ENCODE peak calls at places on chromosomes 13 and 19, in five cellular contexts. One of them, this sample, is unnamed.

GRCh38 chr19:2888739-2889224 is 11.9 kb upstream of the ZNF57 start:
- DNase-seq in stomach: no peak
- DNase-seq in H1: no peak
- DNase-seq in transverse colon: peak
- DNase-seq in breast epithelium: peak
- DNase-seq in this sample: no peak

GRCh38 chr19:49637865-49638350 is 2.0 kb downstream of the RRAS start:
- DNase-seq in stomach: peak
- DNase-seq in transverse colon: peak
- DNase-seq in H1: peak
- DNase-seq in breast epithelium: peak
- DNase-seq in this sample: peak

GRCh38 chr13:48125794-48126228 is 30.9 kb upstream of the MED4 start:
- DNase-seq in H1: no peak
- DNase-seq in breast epithelium: peak
- DNase-seq in transverse colon: no peak
- DNase-seq in stomach: no peak
- DNase-seq in this sample: no peak

GRCh38 chr19:954672-955494 is 29.0 kb downstream of the ARID3A start:
- DNase-seq in breast epithelium: no peak
- DNase-seq in transverse colon: peak
- DNase-seq in H1: no peak
- DNase-seq in stomach: no peak
- DNase-seq in this sample: no peak

GRCh38 chr13:112616586-112617381 is 28.8 kb upstream of the TUBGCP3 start:
- DNase-seq in transverse colon: no peak
- DNase-seq in stomach: no peak
- DNase-seq in H1: no peak
- DNase-seq in breast epithelium: no peak
- DNase-seq in this sample: no peak

GRCh38 chr13:51861728-51862300 is at the start of gene CCDC70:
- DNase-seq in breast epithelium: no peak
- DNase-seq in transverse colon: no peak
- DNase-seq in H1: no peak
- DNase-seq in stomach: no peak
- DNase-seq in this sample: no peak

GRCh38 chr19:32647361-32647760 is 27.6 kb downstream of the ANKRD27 start:
- DNase-seq in breast epithelium: no peak
- DNase-seq in transverse colon: no peak
- DNase-seq in H1: no peak
- DNase-seq in stomach: no peak
- DNase-seq in this sample: no peak

GRCh38 chr13:48132961-48133360 is 38.1 kb upstream of the MED4 start:
- DNase-seq in stomach: no peak
- DNase-seq in transverse colon: no peak
- DNase-seq in breast epithelium: no peak
- DNase-seq in H1: no peak
- DNase-seq in this sample: no peak

GRCh38 chr19:55179570-55180484 is at the start of gene SYT5:
- DNase-seq in H1: no peak
- DNase-seq in breast epithelium: no peak
- DNase-seq in transverse colon: peak
- DNase-seq in stomach: peak
- DNase-seq in this sample: no peak

DNA sequence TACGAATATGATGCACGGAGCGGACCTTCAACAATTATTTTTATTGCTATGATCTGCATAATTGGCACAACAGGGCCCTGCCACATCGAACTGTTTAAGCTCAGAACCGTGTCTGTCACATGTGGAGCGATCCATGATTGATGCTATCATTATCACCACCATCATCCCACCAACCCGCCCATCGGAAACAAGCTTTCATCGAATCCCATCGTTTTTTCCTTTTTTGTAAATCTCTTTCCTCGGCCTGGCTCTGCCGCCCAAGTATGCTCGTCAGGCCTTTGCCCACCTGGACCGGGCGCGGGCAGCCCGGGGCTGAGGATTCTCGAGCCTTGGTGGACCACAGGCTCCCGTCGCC is 533 bp upstream of the DCAF15 start:
- DNase-seq in transverse colon: no peak
- DNase-seq in breast epithelium: no peak
- DNase-seq in stomach: no peak
- DNase-seq in H1: no peak
- DNase-seq in this sample: no peak
- H3K4me3 ChIP-seq in transverse colon: peak
- H3K4me3 ChIP-seq in breast epithelium: peak
- H3K4me3 ChIP-seq in stomach: peak
- H3K4me3 ChIP-seq in H1: peak
- H3K4me3 ChIP-seq in this sample: no peak

DNA sequence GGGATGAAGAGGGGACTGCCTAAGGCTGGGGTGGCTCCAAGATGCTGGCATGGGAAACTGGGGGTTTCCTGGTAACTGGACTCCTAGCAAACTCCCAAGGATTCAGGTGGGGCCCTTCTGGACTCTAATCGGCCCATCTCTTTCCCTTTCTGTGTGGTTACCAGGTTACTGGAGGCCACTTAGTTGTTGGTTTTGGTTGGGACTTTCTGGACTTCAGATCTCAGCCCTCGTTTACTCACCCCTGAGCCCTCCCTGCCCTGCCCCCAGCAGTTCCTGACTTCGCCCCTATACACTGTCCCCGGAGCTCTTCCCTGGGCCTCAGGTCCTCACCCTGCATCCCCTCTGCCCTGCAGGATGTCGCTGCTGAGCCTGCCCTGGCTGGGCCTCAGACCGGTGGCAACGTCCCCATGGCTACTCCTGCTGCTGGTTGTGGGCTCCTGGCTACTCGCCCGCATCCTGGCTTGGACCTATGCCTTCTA is 328 bp downstream of the CYP4F12 start:
- DNase-seq in H1: no peak
- DNase-seq in transverse colon: peak
- DNase-seq in stomach: peak
- DNase-seq in breast epithelium: no peak
- DNase-seq in this sample: no peak
- TF ChIP-seq CTCF in H1: no peak
- TF ChIP-seq CTCF in transverse colon: no peak
- TF ChIP-seq CTCF in stomach: no peak
- TF ChIP-seq CTCF in breast epithelium: no peak
- TF ChIP-seq CTCF in this sample: no peak

DNA sequence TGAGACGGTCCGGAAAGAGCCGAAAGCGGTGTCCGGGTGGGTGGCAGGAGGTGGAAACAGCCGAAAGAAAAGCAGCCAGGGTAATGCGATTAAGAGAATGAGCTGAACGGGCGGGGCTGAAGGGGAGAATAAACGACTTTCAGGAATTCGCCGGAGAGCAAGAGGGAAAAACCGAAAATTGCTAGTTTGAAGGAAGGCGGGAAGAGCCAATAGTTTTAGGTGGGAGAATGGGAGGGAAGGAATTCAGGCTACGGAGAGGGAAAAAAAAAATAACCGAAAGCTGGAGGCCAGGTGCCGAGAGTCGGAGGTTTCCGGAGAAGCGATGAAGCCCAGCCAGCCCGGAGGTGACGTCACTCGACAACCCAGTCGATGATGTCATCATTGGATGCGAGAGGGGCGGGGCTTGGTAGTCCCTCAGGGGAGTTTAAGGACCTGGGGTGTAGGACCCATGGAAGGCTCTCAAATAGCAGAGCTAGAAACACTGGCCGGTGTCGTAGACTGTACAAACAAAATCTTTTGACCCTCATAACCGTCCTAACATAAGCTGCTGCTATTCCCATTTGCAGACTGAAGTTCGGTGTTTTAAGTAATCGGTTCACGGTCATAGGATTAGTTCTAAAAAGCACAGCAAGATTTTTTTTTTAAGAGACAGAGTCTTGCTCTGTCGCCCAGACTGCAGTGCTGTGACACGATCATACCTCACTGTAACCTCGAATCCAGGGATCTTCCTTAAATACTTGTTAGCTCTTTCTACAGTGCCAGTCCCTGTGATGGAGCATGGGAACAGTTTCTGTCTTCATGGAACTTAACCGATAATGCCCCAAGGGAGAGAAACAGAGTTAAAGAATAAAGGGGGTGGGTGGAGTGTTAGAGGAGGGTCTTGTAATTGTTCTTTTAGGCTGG is at the start of gene ZC3H4:
- DNase-seq in breast epithelium: peak
- DNase-seq in H1: peak
- DNase-seq in stomach: peak
- DNase-seq in transverse colon: peak
- DNase-seq in this sample: peak
- TF ChIP-seq POLR2A in breast epithelium: peak
- TF ChIP-seq POLR2A in H1: peak
- TF ChIP-seq POLR2A in stomach: no peak
- TF ChIP-seq POLR2A in transverse colon: peak
- TF ChIP-seq POLR2A in this sample: no peak

DNA sequence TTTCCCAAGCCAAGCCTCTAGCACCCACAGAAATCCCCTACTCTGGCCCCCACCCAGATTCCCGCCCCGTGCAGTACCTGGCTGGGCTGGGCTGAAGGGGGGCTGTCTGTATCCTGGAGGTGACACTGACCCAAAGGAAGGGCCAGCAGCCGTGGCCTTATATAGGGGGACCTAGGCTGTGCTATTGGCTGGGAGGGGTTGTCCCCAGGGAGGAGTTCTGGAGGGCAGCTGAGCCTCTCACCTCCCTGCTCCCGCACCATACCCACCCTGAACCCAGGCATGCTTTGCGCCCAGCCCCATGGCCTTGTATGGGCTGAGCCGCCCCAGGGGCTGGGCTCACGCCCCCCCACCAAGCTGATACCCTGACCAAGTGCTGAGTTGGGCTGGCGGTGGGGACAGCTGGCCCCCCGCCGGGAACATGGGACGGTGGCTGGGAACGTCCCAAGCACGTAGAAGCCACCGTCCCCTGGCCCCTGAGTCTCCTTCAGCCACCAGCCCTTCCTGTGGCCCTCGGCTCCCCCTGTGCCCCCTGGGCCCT is at the start of gene CKM:
- DNase-seq in stomach: no peak
- DNase-seq in transverse colon: no peak
- DNase-seq in breast epithelium: no peak
- DNase-seq in H1: no peak
- DNase-seq in this sample: no peak
- H3K4me3 ChIP-seq in stomach: peak
- H3K4me3 ChIP-seq in transverse colon: peak
- H3K4me3 ChIP-seq in breast epithelium: no peak
- H3K4me3 ChIP-seq in H1: no peak
- H3K4me3 ChIP-seq in this sample: no peak

DNA sequence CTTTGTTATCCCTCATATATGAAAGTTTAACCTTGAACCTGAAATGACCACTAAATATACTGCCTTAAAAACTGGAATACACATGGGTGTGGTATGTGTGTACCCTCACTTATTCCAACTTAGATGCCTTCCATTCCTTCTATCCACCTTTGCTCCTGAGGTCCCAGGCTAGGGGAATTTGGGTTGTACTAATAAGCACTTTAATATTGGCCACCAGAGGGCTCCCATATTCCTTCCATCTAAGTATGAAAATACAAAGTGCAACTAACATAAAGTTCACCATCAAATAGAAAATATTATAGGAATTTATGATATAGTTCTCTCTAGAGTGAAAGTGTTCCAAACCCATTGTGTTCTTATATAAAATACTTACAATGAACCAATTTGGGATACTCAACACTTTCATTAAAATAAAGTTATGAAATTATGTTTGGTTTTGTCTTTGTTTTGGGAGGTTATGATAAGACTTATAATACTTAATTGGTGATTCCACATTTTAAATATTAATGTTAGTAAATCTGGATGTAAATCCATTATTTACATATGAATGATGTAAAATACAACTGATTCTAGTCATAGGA is 62.3 kb downstream of the ITGBL1 start:
- DNase-seq in stomach: no peak
- DNase-seq in H1: no peak
- DNase-seq in breast epithelium: no peak
- DNase-seq in transverse colon: no peak
- DNase-seq in this sample: no peak
- TF ChIP-seq CTCF in stomach: no peak
- TF ChIP-seq CTCF in H1: peak
- TF ChIP-seq CTCF in breast epithelium: peak
- TF ChIP-seq CTCF in transverse colon: peak
- TF ChIP-seq CTCF in this sample: no peak

This sample was measured in lower leg skin.